ENCODE peak calls at places on chromosomes 3 and 15, in six cellular contexts. H is HepG2, A is heart left ventricle, S is ovary, X is esophagus squamous epithelium, V is A549. L is an unnamed sample.

GRCh38 chr3:155363690-155364070 is 70.2 kb upstream of the STRIT1 start:
- DNase-seq in A (no peak), X (no peak), V (no peak), H (no peak), S (no peak), L (no peak)

GRCh38 chr3:54517424-54517823 is 395.1 kb downstream of the CACNA2D3 start:
- DNase-seq in V (no peak), H (no peak), X (no peak), S (no peak), A (no peak), L (no peak)

GRCh38 chr3:157379741-157380140 is 56.9 kb upstream of the PTX3 start:
- DNase-seq in A (no peak), S (no peak), H (no peak), X (no peak), V (no peak), L (no peak)

GRCh38 chr15:62769604-62770003 is 272.9 kb upstream of the TPM1 start:
- DNase-seq in H (no peak), S (no peak), V (no peak), X (no peak), A (no peak), L (no peak)

GRCh38 chr3:111735912-111736311 is 123.2 kb upstream of the PHLDB2 start:
- DNase-seq in V (no peak), X (no peak), A (no peak), S (no peak), H (no peak), L (no peak)

GRCh38 chr3:31230834-31231233 is 301.9 kb upstream of the STT3B start:
- DNase-seq in S (no peak), A (no peak), H (no peak), V (no peak), X (no peak), L (no peak)

GRCh38 chr3:119184808-119185690 is 11.7 kb downstream of the UPK1B start:
- DNase-seq in A (no peak), H (peak; percentile 12), S (no peak), X (no peak), V (peak; percentile 62), L (no peak)

GRCh38 chr3:194161181-194162045 is 25.5 kb downstream of the HES1 start:
- DNase-seq in X (no peak), S (peak; percentile 53), V (no peak), H (peak; percentile 62), A (no peak), L (peak; percentile 51)

GRCh38 chr3:2097641-2098191 is 950 bp upstream of the CNTN4 start:
- DNase-seq in H (no peak), V (no peak), S (no peak), X (no peak), A (no peak), L (no peak)

GRCh38 chr3:194482196-194482593 is 4.6 kb downstream of the ATP13A3 start:
- DNase-seq in V (no peak), X (no peak), A (no peak), S (no peak), H (no peak), L (no peak)

GRCh38 chr15:89409993-89410767 is 75.6 kb upstream of the POLG start:
- DNase-seq in V (no peak), H (no peak), A (no peak), X (no peak), S (no peak), L (no peak)

DNA sequence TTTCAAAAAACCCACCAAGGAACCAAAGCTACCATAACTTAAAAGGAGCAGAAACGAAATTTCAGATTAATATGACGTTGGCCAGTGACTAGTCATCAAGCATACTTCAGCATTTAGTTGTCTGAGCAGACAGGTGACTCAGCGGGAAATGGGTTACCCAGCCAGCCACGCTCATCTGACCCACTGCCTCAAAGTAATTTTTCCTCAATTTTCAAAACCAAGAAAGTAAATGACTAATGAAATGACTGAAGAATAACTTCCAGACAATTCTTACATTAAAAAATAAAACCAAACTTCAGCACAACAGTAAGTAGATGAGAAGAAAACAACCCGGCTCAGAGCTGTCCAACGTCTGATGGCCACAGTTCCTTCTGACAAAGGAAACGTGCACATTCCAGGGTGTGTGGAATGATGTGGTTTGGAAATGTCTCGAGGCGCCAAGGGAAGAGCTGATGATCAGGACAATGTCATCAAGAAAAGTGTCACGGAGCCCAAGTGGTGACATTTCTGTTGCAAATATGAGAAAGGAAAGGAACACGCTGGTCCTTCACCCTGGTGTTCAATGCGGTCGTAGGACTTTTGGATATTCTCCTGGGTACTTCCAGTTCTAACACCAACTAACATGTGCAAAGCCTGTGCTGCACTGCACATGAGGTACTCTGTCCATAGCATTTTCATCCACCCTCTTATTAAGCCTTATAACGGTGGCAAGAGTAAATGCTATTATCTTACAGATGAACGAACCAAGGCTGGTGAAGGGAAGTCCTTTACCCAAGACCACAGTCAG is 79.1 kb downstream of the FOXP1 start:
- DNase-seq in H (no peak), V (peak; percentile 85), S (no peak), A (peak; percentile 35), X (no peak), L (no peak)
- H3K27ac ChIP-seq in H (no peak overlapping the region), V (peak overlapping the region; percentile 90), S (no peak overlapping the region), A (no peak overlapping the region), X (no peak overlapping the region), L (peak overlapping the region; percentile 72)

GRCh38 chr3:52226229-52226817 is 878 bp upstream of the TLR9 start:
- DNase-seq in X (no peak), A (no peak), H (no peak), S (no peak), V (no peak), L (no peak)
- TF ChIP-seq POLR2A in X (no peak), A (no peak), H (no peak), S (no peak), V (no peak), L (no peak)

GRCh38 chr3:71551286-71551919 is 32.1 kb downstream of the FOXP1 start:
- DNase-seq in A (no peak), S (no peak), H (no peak), X (no peak), V (no peak), L (no peak)
- H3K4me3 ChIP-seq in A (no peak overlapping the region), S (no peak overlapping the region), H (no peak overlapping the region), X (no peak overlapping the region), V (no peak overlapping the region), L (no peak overlapping the region)

GRCh38 chr15:50109086-50109987 is 9.7 kb downstream of the ATP8B4 start:
- DNase-seq in S (no peak), A (no peak), V (no peak), H (no peak), X (no peak), L (no peak)

GRCh38 chr15:50108446-50108845 is 10.6 kb downstream of the ATP8B4 start:
- DNase-seq in X (no peak), V (no peak), H (no peak), S (no peak), A (no peak), L (no peak)

GRCh38 chr15:50107157-50107556 is 11.9 kb downstream of the ATP8B4 start:
- DNase-seq in H (no peak), X (no peak), V (no peak), A (no peak), S (no peak), L (no peak)

GRCh38 chr15:50106438-50106837 is 12.6 kb downstream of the ATP8B4 start:
- DNase-seq in A (no peak), X (no peak), V (no peak), S (no peak), H (no peak), L (no peak)

DNA sequence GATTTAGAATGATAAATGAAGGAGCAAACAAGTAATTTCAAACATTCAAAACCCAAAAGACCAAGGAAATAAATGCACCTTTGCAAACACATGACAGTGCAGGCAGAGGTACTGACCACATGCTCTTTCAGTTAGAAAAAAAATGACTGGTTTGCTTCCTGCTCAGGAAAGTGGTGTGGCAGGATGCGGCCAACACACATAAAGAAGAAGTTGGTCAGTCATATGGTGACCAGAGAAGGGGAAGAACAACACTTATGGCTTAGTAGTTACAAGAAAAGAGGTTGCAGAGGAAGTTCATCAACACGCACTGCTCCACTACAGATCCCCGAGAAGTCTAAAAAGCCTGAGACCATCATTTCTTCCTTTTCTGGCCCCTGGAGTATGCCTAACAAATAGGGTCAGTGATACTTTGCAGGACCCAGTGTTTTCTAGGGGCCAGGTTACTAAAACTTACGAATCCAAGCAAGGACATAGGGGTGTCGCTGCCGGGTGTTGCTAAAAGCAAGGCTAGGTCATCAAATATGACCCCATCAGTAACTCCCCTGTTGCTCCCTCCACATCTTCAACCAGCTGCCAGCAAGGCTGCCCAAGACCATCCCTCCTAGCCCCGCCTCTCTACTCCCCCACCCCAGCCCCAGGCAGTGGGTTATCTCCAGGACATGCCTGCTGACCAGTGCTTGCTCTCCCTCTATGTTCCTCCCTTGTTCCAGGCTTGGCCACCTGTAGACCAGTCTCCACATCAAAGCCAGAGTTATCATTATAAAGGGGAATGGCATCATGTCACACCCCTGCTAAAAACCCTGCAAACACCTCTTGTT is 11.2 kb downstream of the ATP8B4 start:
- DNase-seq in H (no peak), S (no peak), V (no peak), X (no peak), A (peak; percentile 35), L (no peak)
- H3K27ac ChIP-seq in H (no peak overlapping the region), S (no peak overlapping the region), V (no peak overlapping the region), X (peak overlapping the region; percentile 57), A (peak overlapping the region; percentile 16), L (no peak overlapping the region)

DNA sequence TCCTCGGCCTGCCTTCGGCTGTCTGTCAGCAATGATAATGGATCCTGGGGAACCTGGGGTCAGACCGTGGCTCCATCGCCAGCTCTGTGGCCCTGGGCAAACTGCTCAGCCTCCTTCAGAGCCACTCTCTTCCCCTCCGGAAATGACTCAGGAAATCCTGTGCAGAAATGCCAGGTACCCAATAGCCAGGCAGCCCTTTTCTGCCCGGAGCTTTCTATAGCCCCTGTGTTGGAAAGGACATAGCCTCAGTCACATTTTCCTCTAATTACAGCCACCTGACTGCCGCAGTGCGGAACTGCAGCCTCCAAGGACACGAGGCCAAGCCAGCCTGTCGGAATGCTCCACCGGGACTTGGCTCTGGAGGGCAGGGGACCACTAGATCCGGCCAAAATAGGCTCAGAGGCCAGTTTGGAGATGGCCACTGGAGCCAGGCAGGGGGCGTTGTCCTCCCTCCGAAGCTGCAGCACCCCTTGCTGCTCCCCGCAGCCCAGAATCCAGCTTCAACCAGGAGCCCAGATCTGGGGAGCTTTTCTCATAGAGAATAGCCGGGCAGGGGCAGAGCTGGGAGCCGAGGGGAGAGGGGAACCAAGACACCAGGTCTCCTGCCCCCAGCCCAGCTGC is 11.6 kb upstream of the ZXDC start:
- DNase-seq in V (no peak), X (no peak), A (no peak), S (no peak), H (peak; percentile 58), L (no peak)
- TF ChIP-seq POLR2A in V (no peak), X (no peak), A (no peak), S (no peak), H (no peak), L (no peak)

GRCh38 chr3:165206454-165207266 is 10.5 kb upstream of the SLITRK3 start:
- DNase-seq in X (no peak), S (peak; percentile 58), A (peak; percentile 72), H (peak; percentile 64), V (peak; percentile 53), L (peak; percentile 28)
- H3K4me3 ChIP-seq in X (peak overlapping the region; percentile 36), S (peak overlapping the region; percentile 35), A (no peak overlapping the region), H (no peak overlapping the region), V (peak overlapping the region; percentile 42), L (peak overlapping the region; percentile 27)

GRCh38 chr15:45588199-45588910 is 1.2 kb downstream of the BLOC1S6 start:
- DNase-seq in X (no peak), A (no peak), H (peak; percentile 16), V (no peak), S (no peak), L (no peak)
- H3K27ac ChIP-seq in X (peak overlapping the region; percentile 98), A (peak overlapping the region; percentile 99), H (peak overlapping the region; percentile 97), V (peak overlapping the region; percentile 95), S (no peak overlapping the region), L (peak overlapping the region; percentile 99)

L was measured in breast epithelium.